ENCODE peak calls at places on chromosomes 4 and X, in nine cellular contexts. I is suprapubic skin, K is HCT116, A is neural progenitor cell, V is dorsolateral prefrontal cortex, M is hepatocyte, G is coronary artery, J is H1, U is body of pancreas. H is an unnamed sample.

GRCh38 chr4:132114885-132115284 is 1034.2 kb upstream of the PCDH10 start:
- DNase-seq in I (no peak), K (no peak), A (no peak), V (no peak), M (no peak), G (no peak), J (no peak), U (no peak), H (no peak)

GRCh38 chrX:23904096-23904495 is 3.6 kb downstream of the APOO start:
- DNase-seq in I (no peak), K (no peak), A (peak), V (no peak), M (no peak), G (no peak), J (no peak), U (no peak), H (no peak)

GRCh38 chr4:166458756-166459155 is 585.7 kb downstream of the TLL1 start:
- DNase-seq in I (no peak), K (no peak), A (no peak), V (no peak), M (no peak), G (no peak), J (no peak), U (no peak), H (no peak)

GRCh38 chr4:16129336-16129735 is 45.5 kb upstream of the PROM1 start:
- DNase-seq in I (no peak), K (no peak), A (no peak), V (no peak), M (peak), G (no peak), J (no peak), U (no peak), H (no peak)

GRCh38 chr4:147865926-147866325 is 134.0 kb downstream of the ARHGAP10 start:
- DNase-seq in I (no peak), K (no peak), A (no peak), V (no peak), M (no peak), G (no peak), J (no peak), U (no peak), H (no peak)

GRCh38 chr4:87566276-87566675 is 37.1 kb upstream of the SPARCL1 start:
- DNase-seq in I (no peak), K (no peak), A (no peak), V (no peak), M (no peak), G (no peak), J (no peak), U (no peak), H (no peak)

GRCh38 chr4:68872442-68873217 is 56.8 kb downstream of the UGT2B10 start:
- DNase-seq in I (no peak), K (no peak), A (no peak), V (no peak), M (peak), G (no peak), J (no peak), U (no peak), H (no peak)

GRCh38 chrX:154399527-154400368 is 1.6 kb downstream of the RPL10 start:
- DNase-seq in I (no peak), K (no peak), A (no peak), V (no peak), M (no peak), G (no peak), J (no peak), U (no peak), H (no peak)

GRCh38 chr4:119733431-119733830 is 104.8 kb upstream of the PDE5A start:
- DNase-seq in I (no peak), K (no peak), A (no peak), V (no peak), M (no peak), G (no peak), J (no peak), U (no peak), H (no peak)

GRCh38 chrX:96987228-96987627 is 103.5 kb downstream of the RPA4 start:
- DNase-seq in I (no peak), K (no peak), A (no peak), V (no peak), M (no peak), G (no peak), J (no peak), U (no peak), H (no peak)

GRCh38 chrX:7574325-7574724 is 268.6 kb upstream of the VCX start:
- DNase-seq in I (no peak), K (no peak), A (peak), V (no peak), M (peak), G (no peak), J (no peak), U (no peak), H (peak)

GRCh38 chr4:127304356-127304755 is 328.4 kb upstream of the INTU start:
- DNase-seq in I (no peak), K (no peak), A (no peak), V (no peak), M (no peak), G (no peak), J (no peak), U (peak), H (no peak)

GRCh38 chrX:21004835-21005234 is 369.4 kb upstream of the CNKSR2 start:
- DNase-seq in I (no peak), K (no peak), A (no peak), V (no peak), M (no peak), G (no peak), J (no peak), U (no peak), H (peak)

GRCh38 chr4:38323141-38323634 is 340.8 kb upstream of the KLF3 start:
- DNase-seq in I (no peak), K (no peak), A (no peak), V (no peak), M (no peak), G (no peak), J (no peak), U (no peak), H (no peak)

GRCh38 chrX:112653017-112653416 is 26.7 kb downstream of the LHFPL1 start:
- DNase-seq in I (no peak), K (no peak), A (no peak), V (no peak), M (no peak), G (no peak), J (no peak), U (no peak), H (no peak)

GRCh38 chr4:85603437-85604336 is 128.7 kb downstream of the ARHGAP24 start:
- DNase-seq in I (no peak), K (no peak), A (no peak), V (no peak), M (no peak), G (no peak), J (no peak), U (no peak), H (no peak)

GRCh38 chrX:39752820-39753219 is 344.9 kb downstream of the BCOR start:
- DNase-seq in I (no peak), K (no peak), A (no peak), V (no peak), M (peak), G (no peak), J (no peak), U (peak), H (no peak)

GRCh38 chrX:2484721-2485459 is 15.9 kb downstream of the DHRSX start:
- DNase-seq in I (no peak), K (no peak), A (peak), V (peak), M (no peak), G (no peak), J (no peak), U (no peak), H (peak)

GRCh38 chrX:111837226-111837625 is 38.8 kb upstream of the TRPC5OS start:
- DNase-seq in I (no peak), K (no peak), A (no peak), V (no peak), M (no peak), G (no peak), J (no peak), U (no peak), H (no peak)

GRCh38 chrX:37078434-37078703 is 70.2 kb downstream of the FAM47C start:
- DNase-seq in I (no peak), K (no peak), A (no peak), V (no peak), M (no peak), G (no peak), J (no peak), U (no peak), H (no peak)

GRCh38 chr4:152997771-152998487 is 61.8 kb downstream of the FHDC1 start:
- DNase-seq in I (no peak), K (no peak), A (no peak), V (no peak), M (peak), G (no peak), J (no peak), U (no peak), H (peak)

GRCh38 chr4:150033109-150033508 is 45.1 kb upstream of the DCLK2 start:
- DNase-seq in I (no peak), K (no peak), A (no peak), V (no peak), M (no peak), G (no peak), J (no peak), U (no peak), H (no peak)

GRCh38 chr4:73776363-73776762 is 36.0 kb downstream of the CXCL8 start:
- DNase-seq in I (no peak), K (no peak), A (no peak), V (no peak), M (peak), G (no peak), J (no peak), U (peak), H (no peak)

DNA sequence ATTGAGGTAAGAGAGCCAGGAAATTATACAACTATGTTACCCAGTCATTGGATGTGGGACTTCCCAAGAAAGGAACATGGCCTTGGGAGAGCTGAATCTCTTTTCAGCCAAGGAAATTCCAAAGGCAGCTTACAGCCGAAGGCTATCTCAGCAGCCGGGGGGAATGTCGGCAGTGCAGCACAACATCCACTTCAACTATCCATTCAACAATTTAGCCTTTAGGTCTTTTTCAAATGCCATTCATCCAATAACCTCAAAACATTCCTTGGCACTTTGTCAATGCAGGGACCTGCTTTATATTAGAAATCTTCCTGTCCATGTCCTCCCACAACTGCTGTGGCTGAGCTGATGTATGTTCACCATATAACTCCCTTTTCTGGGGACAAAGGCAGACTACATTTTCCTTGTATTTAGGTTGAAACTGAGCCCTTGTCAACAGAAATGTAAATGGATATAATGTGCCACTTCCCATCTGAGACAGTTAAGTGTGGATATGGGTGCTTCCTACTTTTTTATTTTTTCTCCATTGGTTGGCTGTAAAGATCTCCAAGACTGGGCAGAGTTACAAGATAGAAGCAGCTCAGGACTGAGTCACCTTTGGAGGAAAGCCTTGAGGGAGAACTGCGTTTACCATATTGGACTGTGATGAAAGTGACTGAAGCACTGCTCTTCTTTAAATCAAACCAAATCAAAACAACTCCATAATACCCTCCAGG is 94.8 kb downstream of the GPRIN3 start:
- DNase-seq in I (no peak), K (no peak), A (no peak), V (no peak), M (no peak), G (no peak), J (no peak), U (no peak), H (no peak)
- H3K27ac ChIP-seq in I (no peak), K (no peak), A (no peak), V (no peak), M (no peak), G (no peak), J (no peak), U (no peak), H (no peak)

DNA sequence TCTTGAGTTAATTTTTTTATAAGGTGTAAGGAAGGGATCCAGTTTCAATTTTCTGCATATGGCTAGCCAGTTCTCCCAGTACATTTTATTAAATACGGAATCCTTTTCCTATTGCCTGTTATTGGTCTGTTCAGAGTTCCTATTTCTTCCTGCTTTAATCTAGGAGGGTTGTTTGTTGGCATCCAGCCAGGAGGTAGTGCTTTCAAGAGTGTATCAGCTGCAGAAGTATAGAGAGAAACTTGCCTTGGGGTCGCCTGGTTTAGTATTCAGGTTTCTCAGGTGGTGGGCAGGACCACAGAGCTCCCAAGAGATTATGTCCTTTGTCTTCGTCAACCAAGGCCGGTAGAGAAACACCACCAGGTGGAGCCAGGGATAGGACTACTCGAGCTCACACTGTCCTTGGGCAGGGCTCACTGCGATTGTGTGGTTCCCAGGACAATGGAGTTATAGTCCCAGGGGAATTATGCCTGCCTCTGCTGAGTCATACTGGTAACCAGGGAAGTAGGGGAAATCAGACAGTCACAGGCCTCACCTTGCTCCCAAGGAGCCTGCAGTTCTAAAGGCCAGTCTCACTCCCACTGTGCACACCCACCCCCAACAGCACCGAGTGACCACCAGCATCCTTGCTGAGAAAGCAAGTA is 168.1 kb downstream of the VSIG4 start:
- DNase-seq in I (no peak), K (peak), A (peak), V (no peak), M (peak), G (no peak), J (peak), U (no peak), H (peak)
- TF ChIP-seq CTCF in I (no peak), K (peak), A (peak), V (no peak), M (no peak), G (no peak), J (peak), U (no peak), H (no peak)

GRCh38 chr4:32697281-32697814 is 1977.2 kb downstream of the PCDH7 start:
- DNase-seq in I (no peak), K (no peak), A (no peak), V (no peak), M (no peak), G (no peak), J (no peak), U (no peak), H (no peak)
- H3K27ac ChIP-seq in I (no peak), K (no peak), A (no peak), V (no peak), M (no peak), G (no peak), J (no peak), U (no peak), H (no peak)

GRCh38 chr4:76023381-76023780 is at the start of gene CXCL10:
- DNase-seq in I (no peak), K (no peak), A (no peak), V (no peak), M (no peak), G (no peak), J (no peak), U (no peak), H (no peak)

GRCh38 chr4:76024007-76024406 is 710 bp upstream of the CXCL10 start:
- DNase-seq in I (no peak), K (no peak), A (no peak), V (no peak), M (no peak), G (no peak), J (no peak), U (no peak), H (no peak)

GRCh38 chr4:76017056-76017686 is 6.1 kb downstream of the CXCL10 start:
- DNase-seq in I (no peak), K (no peak), A (no peak), V (no peak), M (no peak), G (no peak), J (no peak), U (no peak), H (no peak)

GRCh38 chr4:76016383-76016782 is 6.9 kb downstream of the CXCL10 start:
- DNase-seq in I (no peak), K (no peak), A (no peak), V (no peak), M (no peak), G (no peak), J (no peak), U (peak), H (no peak)

DNA sequence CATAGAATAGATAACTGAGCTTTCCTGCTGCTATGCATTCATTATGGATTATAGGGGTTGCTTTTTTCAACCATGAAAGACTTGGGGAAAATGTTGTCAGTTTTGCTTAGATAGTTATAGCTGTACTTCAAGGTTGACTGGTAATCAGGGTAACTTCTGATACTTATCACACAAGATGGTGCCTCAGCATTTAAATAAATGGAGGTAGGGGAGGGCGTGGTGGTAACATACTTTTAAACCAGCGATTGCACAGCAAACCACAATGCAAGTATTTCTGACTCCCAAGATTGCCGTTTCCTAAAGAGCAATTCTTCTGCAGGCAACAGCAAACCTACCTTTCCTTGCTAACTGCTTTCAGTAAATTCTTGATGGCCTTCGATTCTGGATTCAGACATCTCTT is 1.3 kb downstream of the CXCL10 start:
- DNase-seq in I (no peak), K (no peak), A (no peak), V (no peak), M (no peak), G (no peak), J (no peak), U (no peak), H (no peak)
- TF ChIP-seq CTCF in I (no peak), K (no peak), A (no peak), V (no peak), M (no peak), G (no peak), J (no peak), U (no peak), H (no peak)

GRCh38 chr4:41379230-41379629 is 122.5 kb downstream of the UCHL1 start:
- DNase-seq in I (no peak), K (no peak), A (no peak), V (no peak), M (no peak), G (no peak), J (no peak), U (no peak), H (no peak)

GRCh38 chr4:41380758-41381157 is 124.0 kb downstream of the UCHL1 start:
- DNase-seq in I (no peak), K (no peak), A (no peak), V (no peak), M (no peak), G (no peak), J (no peak), U (no peak), H (no peak)

GRCh38 chr4:41377196-41377595 is 120.5 kb downstream of the UCHL1 start:
- DNase-seq in I (no peak), K (no peak), A (no peak), V (no peak), M (no peak), G (no peak), J (no peak), U (no peak), H (no peak)

GRCh38 chr4:41373221-41373620 is 116.5 kb downstream of the UCHL1 start:
- DNase-seq in I (no peak), K (no peak), A (no peak), V (no peak), M (no peak), G (no peak), J (no peak), U (no peak), H (no peak)

DNA sequence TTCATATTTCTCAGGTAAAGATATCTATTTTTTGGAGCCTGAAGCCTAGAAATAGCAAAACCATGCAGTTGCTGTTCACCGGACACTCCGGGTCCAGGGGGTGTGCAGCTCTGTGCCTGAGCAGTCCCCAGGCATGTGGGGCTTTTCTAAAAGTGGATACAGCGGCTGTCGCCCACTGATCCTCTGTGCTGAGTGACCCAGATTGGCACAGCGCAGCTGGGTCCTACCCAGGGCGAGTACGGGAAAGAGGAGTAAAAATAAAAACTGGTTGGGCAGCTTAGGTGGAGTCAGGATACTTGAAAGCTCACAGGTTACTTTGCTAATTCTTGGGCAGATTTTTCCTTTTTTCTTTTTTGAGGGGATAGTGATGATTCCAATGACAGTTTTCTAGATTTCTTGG is 118.8 kb downstream of the UCHL1 start:
- DNase-seq in I (no peak), K (no peak), A (no peak), V (no peak), M (no peak), G (no peak), J (no peak), U (no peak), H (no peak)
- H3K27ac ChIP-seq in I (no peak), K (no peak), A (no peak), V (peak), M (no peak), G (no peak), J (no peak), U (no peak), H (peak)

GRCh38 chrX:64642482-64642881 is 247.2 kb upstream of the MTMR8 start:
- DNase-seq in I (no peak), K (no peak), A (peak), V (no peak), M (no peak), G (no peak), J (peak), U (no peak), H (no peak)
- TF ChIP-seq CTCF in I (no peak), K (peak), A (peak), V (no peak), M (peak), G (no peak), J (peak), U (no peak), H (no peak)

GRCh38 chr4:1682860-1683259 is 1.3 kb downstream of the FAM53A start:
- DNase-seq in I (no peak), K (no peak), A (peak), V (no peak), M (no peak), G (no peak), J (no peak), U (no peak), H (no peak)
- H3K27ac ChIP-seq in I (no peak), K (no peak), A (no peak), V (peak), M (peak), G (peak), J (no peak), U (no peak), H (peak)

DNA sequence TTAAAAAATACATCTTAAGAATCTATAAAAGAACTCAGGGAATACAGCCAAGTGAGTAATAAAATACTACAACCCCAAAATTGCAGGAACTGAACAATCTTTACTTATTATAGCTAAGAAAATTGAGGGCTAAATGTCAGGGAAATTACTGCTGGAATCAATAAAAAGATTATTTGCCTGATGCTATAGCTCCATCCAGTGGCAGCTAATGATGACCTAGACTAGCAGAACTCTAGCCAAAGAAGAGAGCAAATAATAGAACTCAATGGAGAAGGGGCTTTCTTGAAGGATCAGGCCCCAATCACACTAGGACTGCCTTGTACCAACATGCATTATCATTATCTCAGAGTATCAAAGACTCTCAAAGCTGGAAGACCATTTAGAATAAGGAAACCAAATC is 85.0 kb upstream of the FAM241A start:
- DNase-seq in I (no peak), K (peak), A (peak), V (no peak), M (peak), G (no peak), J (no peak), U (no peak), H (no peak)
- TF ChIP-seq CTCF in I (no peak), K (peak), A (peak), V (peak), M (peak), G (no peak), J (peak), U (no peak), H (peak)

H was measured in RWPE1.